ENCODE peak calls at places on chromosome 11, in four cellular contexts. S, H, P and U are unnamed samples.

GRCh38 chr11:35135222-35135621 is 3.7 kb upstream of the CD44 start:
- DNase-seq in P (no peak), S (no peak), H (no peak), U (no peak)

GRCh38 chr11:116499396-116500001 is 273.3 kb downstream of the BUD13 start:
- DNase-seq in P (no peak), H (peak), S (peak), U (peak)

GRCh38 chr11:12523180-12523924 is 146.0 kb downstream of the PARVA start:
- DNase-seq in P (no peak), H (no peak), S (no peak), U (no peak)

GRCh38 chr11:122852071-122852831 is 14.0 kb downstream of the CRTAM start:
- DNase-seq in H (no peak), P (no peak), S (no peak), U (no peak)

GRCh38 chr11:45158210-45158644 is 11.8 kb downstream of the PRDM11 start:
- DNase-seq in S (no peak), P (no peak), H (no peak), U (peak)

GRCh38 chr11:86244063-86244521 is 461 bp upstream of the EED start:
- DNase-seq in H (peak), S (peak), P (no peak), U (peak)

GRCh38 chr11:1771700-1772099 is 8.0 kb upstream of the CTSD start:
- DNase-seq in S (no peak), P (no peak), H (no peak), U (no peak)

GRCh38 chr11:19742595-19743292 is 30.1 kb downstream of the NAV2 start:
- DNase-seq in S (peak), H (peak), P (no peak), U (peak)

GRCh38 chr11:117816151-117816741 is 8.3 kb downstream of the FXYD2 start:
- DNase-seq in H (peak), S (peak), P (no peak), U (peak)

GRCh38 chr11:10778217-10778970 is 27.3 kb downstream of the CTR9 start:
- DNase-seq in P (no peak), H (no peak), S (no peak), U (no peak)

GRCh38 chr11:120540744-120541143 is 29.2 kb downstream of the GRIK4 start:
- DNase-seq in S (no peak), H (no peak), P (no peak), U (peak)

GRCh38 chr11:113632981-113633380 is 73.1 kb downstream of the TMPRSS5 start:
- DNase-seq in H (no peak), S (no peak), P (no peak), U (no peak)

GRCh38 chr11:44927174-44927661 is 23.5 kb downstream of the TP53I11 start:
- DNase-seq in P (no peak), S (peak), H (peak), U (peak)

GRCh38 chr11:84261707-84262106 is 975.5 kb upstream of the CCDC90B start:
- DNase-seq in H (no peak), P (no peak), S (no peak), U (no peak)

GRCh38 chr11:31813961-31814868 is 3.1 kb upstream of the PAX6 start:
- DNase-seq in S (no peak), P (no peak), H (no peak), U (no peak)

GRCh38 chr11:133900176-133901105 is 55.1 kb upstream of the SPATA19 start:
- DNase-seq in P (no peak), S (no peak), H (no peak), U (no peak)

GRCh38 chr11:19632435-19632834 is 80.2 kb upstream of the NAV2 start:
- DNase-seq in S (no peak), P (no peak), H (no peak), U (no peak)

GRCh38 chr11:121426476-121427454 is 25.3 kb upstream of the SORL1 start:
- DNase-seq in P (no peak), S (peak), H (peak), U (no peak)

GRCh38 chr11:120231963-120232362 is 8.0 kb upstream of the POU2F3 start:
- DNase-seq in S (no peak), H (no peak), P (no peak), U (no peak)

GRCh38 chr11:12013771-12014170 is 5.3 kb upstream of the DKK3 start:
- DNase-seq in H (no peak), S (no peak), P (no peak), U (no peak)

GRCh38 chr11:60798631-60799030 is 13.5 kb downstream of the MS4A10 start:
- DNase-seq in P (no peak), S (no peak), H (no peak), U (no peak)

GRCh38 chr11:12163181-12163841 is 52.9 kb downstream of the MICAL2 start:
- DNase-seq in S (no peak), H (no peak), P (no peak), U (peak)

GRCh38 chr11:120908521-120909181 is 115.3 kb upstream of the TBCEL start:
- DNase-seq in P (no peak), S (no peak), H (no peak), U (no peak)

GRCh38 chr11:31560842-31561476 is 51.4 kb downstream of the ELP4 start:
- DNase-seq in P (no peak), H (no peak), S (no peak), U (no peak)

GRCh38 chr11:1780700-1781592 is 17.2 kb upstream of the CTSD start:
- DNase-seq in H (no peak), S (no peak), P (no peak), U (no peak)

GRCh38 chr11:68398870-68399865 is 61.4 kb upstream of the PPP6R3 start:
- DNase-seq in H (no peak), P (no peak), S (no peak), U (no peak)

GRCh38 chr11:111707039-111707690 is 59.0 kb downstream of the PPP2R1B start:
- DNase-seq in H (no peak), S (no peak), P (no peak), U (peak)

GRCh38 chr11:119433369-119433749 is 10.4 kb upstream of the THY1 start:
- DNase-seq in S (no peak), P (no peak), H (no peak), U (no peak)

GRCh38 chr11:62122076-62122475 is 1.7 kb upstream of the INCENP start:
- DNase-seq in S (no peak), H (no peak), P (no peak), U (peak)

GRCh38 chr11:15770798-15771414 is 585.4 kb downstream of the SOX6 start:
- DNase-seq in H (peak), P (no peak), S (peak), U (peak)

GRCh38 chr11:75771646-75772410 is 3.2 kb downstream of the DGAT2 start:
- DNase-seq in S (no peak), P (no peak), H (no peak), U (no peak)

GRCh38 chr11:24925091-24925490 is 428.2 kb downstream of the LUZP2 start:
- DNase-seq in H (no peak), P (no peak), S (no peak), U (no peak)

GRCh38 chr11:111602865-111603632 is 800 bp downstream of the SIK2 start:
- DNase-seq in H (peak), P (no peak), S (peak), U (no peak)

GRCh38 chr11:122633219-122633829 is 22.2 kb upstream of the UBASH3B start:
- DNase-seq in S (peak), H (no peak), P (no peak), U (peak)

GRCh38 chr11:120027546-120028180 is 110.2 kb downstream of the TRIM29 start:
- DNase-seq in P (no peak), S (no peak), H (no peak), U (no peak)

GRCh38 chr11:17010851-17011420 is 3.3 kb downstream of the PLEKHA7 start:
- DNase-seq in H (no peak), P (no peak), S (no peak), U (no peak)

GRCh38 chr11:57426439-57426753 is 525 bp downstream of the SLC43A3 start:
- DNase-seq in P (no peak), S (no peak), H (no peak), U (no peak)

GRCh38 chr11:28529046-28529445 is 420.9 kb downstream of the METTL15 start:
- DNase-seq in H (no peak), S (no peak), P (no peak), U (no peak)

GRCh38 chr11:28525636-28526405 is 417.6 kb downstream of the METTL15 start:
- DNase-seq in P (no peak), H (no peak), S (no peak), U (no peak)

GRCh38 chr11:28528217-28528616 is 420.0 kb downstream of the METTL15 start:
- DNase-seq in P (no peak), H (no peak), S (no peak), U (no peak)

GRCh38 chr11:28524098-28524497 is 415.9 kb downstream of the METTL15 start:
- DNase-seq in H (no peak), P (no peak), S (no peak), U (no peak)

DNA sequence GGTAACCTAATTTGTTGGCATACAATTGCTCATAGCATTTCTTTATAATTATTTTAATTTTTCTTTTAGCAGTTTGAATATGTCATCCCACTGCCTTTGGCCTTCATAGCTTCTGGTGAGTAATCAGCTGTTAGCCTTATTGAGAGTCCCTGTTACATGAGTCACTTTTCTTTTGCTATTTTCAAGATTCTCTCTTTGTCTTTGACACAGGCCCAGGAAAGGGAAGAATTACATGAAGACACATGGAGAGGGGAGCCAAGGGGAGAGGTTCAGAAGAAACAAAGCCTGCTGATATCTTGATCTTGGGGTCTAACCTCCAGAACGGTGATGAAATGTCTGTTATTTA is 418.2 kb downstream of the METTL15 start:
- DNase-seq in P (no peak), H (no peak), S (no peak), U (no peak)
- TF ChIP-seq FOXK2 in P (no peak), H (no peak), S (no peak), U (no peak)

GRCh38 chr11:65662247-65662801 is 392 bp downstream of the RELA start:
- DNase-seq in H (no peak), P (no peak), S (no peak), U (no peak)

GRCh38 chr11:65662802-65663633 is at the start of gene RELA:
- DNase-seq in P (no peak), H (peak), S (peak), U (peak)

GRCh38 chr11:65660038-65660437 is 2.7 kb downstream of the RELA start:
- DNase-seq in H (no peak), S (no peak), P (no peak), U (no peak)

GRCh38 chr11:65661599-65662246 is 993 bp downstream of the RELA start:
- DNase-seq in H (no peak), P (no peak), S (no peak), U (no peak)

GRCh38 chr11:65663634-65664200 is 1.0 kb upstream of the RELA start:
- DNase-seq in P (no peak), S (peak), H (peak), U (no peak)
- TF ChIP-seq FOXK2 in P (peak), S (no peak), H (no peak), U (no peak)

DNA sequence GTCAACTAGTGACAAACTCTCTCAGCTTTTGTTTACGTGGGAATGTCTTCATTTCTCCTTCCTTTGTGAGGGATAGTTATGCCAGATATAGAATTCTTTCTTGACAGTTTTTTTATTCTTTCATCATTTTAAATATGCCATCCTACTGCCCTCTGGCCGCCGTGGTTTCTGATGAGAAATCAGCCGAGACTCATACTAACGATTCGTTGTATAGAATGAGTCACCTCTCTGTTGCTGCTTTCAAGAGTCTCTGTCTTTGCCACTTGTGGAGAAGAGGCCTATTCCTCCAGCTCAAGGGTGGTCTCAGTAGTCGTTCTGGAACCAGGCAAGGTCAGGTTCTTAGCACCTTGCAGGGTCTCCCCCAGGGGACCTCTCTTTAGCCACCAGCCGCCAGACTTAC is 8.0 kb downstream of the MYO7A start:
- DNase-seq in S (no peak), H (no peak), P (no peak), U (no peak)
- TF ChIP-seq FOXK2 in S (no peak), H (no peak), P (no peak), U (no peak)

DNA sequence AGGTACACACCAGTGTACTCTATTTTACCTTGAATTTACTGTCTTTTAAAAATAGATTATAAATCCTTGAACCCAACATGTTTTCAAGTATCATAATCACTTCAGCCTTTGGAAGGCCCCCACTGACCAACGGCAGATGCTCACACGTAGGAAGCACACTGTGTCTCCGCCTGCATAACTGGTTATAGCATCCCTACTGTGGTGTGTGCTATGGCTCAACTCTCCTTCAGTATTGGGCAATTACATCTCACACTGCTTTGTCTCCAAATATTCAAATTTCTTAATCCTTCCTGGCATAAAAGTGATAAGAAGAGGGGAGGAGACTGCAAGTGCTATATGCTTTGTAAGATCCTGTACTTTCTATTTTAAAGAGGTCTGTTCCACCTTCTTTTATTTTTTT is 165.7 kb downstream of the CADM1 start:
- DNase-seq in H (no peak), P (no peak), S (no peak), U (no peak)
- TF ChIP-seq FOXK2 in H (no peak), P (no peak), S (no peak), U (no peak)

GRCh38 chr11:59259867-59260475 is 47.2 kb upstream of the MPEG1 start:
- DNase-seq in S (no peak), P (no peak), H (no peak), U (no peak)

GRCh38 chr11:59261150-59261549 is 48.4 kb upstream of the MPEG1 start:
- DNase-seq in H (no peak), P (no peak), S (no peak), U (no peak)

GRCh38 chr11:59262419-59262818 is 49.7 kb upstream of the MPEG1 start:
- DNase-seq in S (no peak), H (no peak), P (no peak), U (no peak)

GRCh38 chr11:59255281-59255680 is 42.6 kb upstream of the MPEG1 start:
- DNase-seq in P (no peak), H (no peak), S (no peak), U (no peak)

GRCh38 chr11:59259047-59259446 is 46.3 kb upstream of the MPEG1 start:
- DNase-seq in H (no peak), P (no peak), S (no peak), U (no peak)
- TF ChIP-seq FOXK2 in H (no peak), P (no peak), S (no peak), U (no peak)